ENCODE peak calls at places on chromosome 21, in six cellular contexts. Q, T, L, R, S and E are unnamed samples.

GRCh38 chr21:46559291-46559983 is 45.4 kb downstream of the S100B start:
- DNase-seq in R (no peak), L (no peak), S (peak; percentile 55), T (no peak), Q (peak; percentile 81), E (no peak)

GRCh38 chr21:35208810-35209517 is 159.9 kb upstream of the RUNX1 start:
- DNase-seq in Q (no peak), S (no peak), R (no peak), L (peak; percentile 79), T (no peak), E (peak; percentile 64)

GRCh38 chr21:42769183-42769819 is 110.0 kb downstream of the WDR4 start:
- DNase-seq in S (no peak), T (no peak), Q (no peak), L (no peak), R (no peak), E (no peak)

GRCh38 chr21:36419996-36420395 is 34.8 kb downstream of the CHAF1B start:
- DNase-seq in Q (peak; percentile 91), T (peak; percentile 85), L (peak; percentile 96), R (no peak), S (peak; percentile 85), E (peak; percentile 92)

GRCh38 chr21:42533306-42533962 is 19.8 kb downstream of the SLC37A1 start:
- DNase-seq in T (no peak), Q (peak; percentile 83), R (no peak), S (no peak), L (no peak), E (no peak)

GRCh38 chr21:26683996-26684395 is 110.9 kb upstream of the CYYR1 start:
- DNase-seq in R (no peak), Q (no peak), S (no peak), L (no peak), T (no peak), E (no peak)

GRCh38 chr21:29624776-29625175 is 315.0 kb downstream of the GRIK1 start:
- DNase-seq in S (no peak), T (no peak), R (no peak), Q (no peak), L (no peak), E (no peak)

GRCh38 chr21:17711896-17712295 is 99.2 kb upstream of the BTG3 start:
- DNase-seq in Q (no peak), S (no peak), L (no peak), T (no peak), R (no peak), E (no peak)

GRCh38 chr21:17688912-17689874 is 76.5 kb upstream of the BTG3 start:
- DNase-seq in Q (peak; percentile 89), L (no peak), S (peak; percentile 71), T (peak; percentile 5), R (no peak), E (no peak)

GRCh38 chr21:43654806-43655489 is 4.3 kb downstream of the HSF2BP start:
- DNase-seq in R (no peak), L (peak; percentile 55), S (no peak), Q (peak; percentile 70), T (peak; percentile 57), E (peak; percentile 63)

GRCh38 chr21:14737922-14738321 is 191.8 kb upstream of the SAMSN1 start:
- DNase-seq in R (no peak), L (peak; percentile 84), T (peak; percentile 52), S (no peak), Q (no peak), E (peak; percentile 71)

GRCh38 chr21:36854391-36854790 is 112.1 kb downstream of the HLCS start:
- DNase-seq in T (peak; percentile 53), S (no peak), Q (no peak), L (peak; percentile 59), R (no peak), E (peak; percentile 42)

GRCh38 chr21:43306391-43306790 is 120.5 kb downstream of the SIK1 start:
- DNase-seq in S (peak; percentile 26), T (no peak), Q (no peak), R (no peak), L (no peak), E (no peak)

GRCh38 chr21:30707409-30707808 is 11.2 kb downstream of the KRTAP21-3 start:
- DNase-seq in S (no peak), R (no peak), L (no peak), Q (no peak), T (no peak), E (no peak)

GRCh38 chr21:43717166-43717853 is 1.6 kb upstream of the PDXK start:
- DNase-seq in T (no peak), L (no peak), R (no peak), S (no peak), Q (no peak), E (no peak)

GRCh38 chr21:29641001-29641634 is 298.7 kb downstream of the GRIK1 start:
- DNase-seq in R (no peak), T (no peak), L (no peak), S (no peak), Q (no peak), E (no peak)

GRCh38 chr21:18170221-18170620 is 74.4 kb upstream of the CHODL start:
- DNase-seq in S (no peak), Q (no peak), L (no peak), R (no peak), T (no peak), E (no peak)

GRCh38 chr21:27329255-27329851 is 362.5 kb upstream of the ADAMTS5 start:
- DNase-seq in S (no peak), L (peak; percentile 64), Q (no peak), T (no peak), R (no peak), E (peak; percentile 57)

GRCh38 chr21:25126564-25126963 is 480.7 kb downstream of the MRPL39 start:
- DNase-seq in T (no peak), R (no peak), L (no peak), S (no peak), Q (no peak), E (no peak)

GRCh38 chr21:10272216-10272615 is 249.2 kb upstream of the TPTE start:
- DNase-seq in R (no peak), L (peak; percentile 13), T (no peak), Q (peak; percentile 49), S (no peak), E (no peak)

GRCh38 chr21:25369524-25370300 is 237.6 kb downstream of the MRPL39 start:
- DNase-seq in Q (no peak), L (peak; percentile 79), T (no peak), R (no peak), S (no peak), E (peak; percentile 69)

GRCh38 chr21:35520302-35520701 is 471.2 kb upstream of the RUNX1 start:
- DNase-seq in Q (no peak), L (no peak), S (no peak), T (no peak), R (no peak), E (no peak)

GRCh38 chr21:35637431-35637830 is 422.9 kb downstream of the SETD4 start:
- DNase-seq in T (peak; percentile 66), Q (no peak), S (no peak), L (peak; percentile 90), R (no peak), E (peak; percentile 94)

GRCh38 chr21:43696214-43696613 is 22.7 kb upstream of the PDXK start:
- DNase-seq in R (no peak), S (no peak), T (no peak), L (no peak), Q (no peak), E (no peak)

GRCh38 chr21:42983869-42984268 is 9.5 kb downstream of the PKNOX1 start:
- DNase-seq in R (no peak), L (no peak), Q (no peak), S (no peak), T (no peak), E (no peak)

GRCh38 chr21:34836103-34836932 is 167.5 kb downstream of the CLIC6 start:
- DNase-seq in T (peak; percentile 100), R (peak; percentile 71), Q (peak; percentile 94), L (peak; percentile 100), S (peak; percentile 69), E (peak; percentile 100)

DNA sequence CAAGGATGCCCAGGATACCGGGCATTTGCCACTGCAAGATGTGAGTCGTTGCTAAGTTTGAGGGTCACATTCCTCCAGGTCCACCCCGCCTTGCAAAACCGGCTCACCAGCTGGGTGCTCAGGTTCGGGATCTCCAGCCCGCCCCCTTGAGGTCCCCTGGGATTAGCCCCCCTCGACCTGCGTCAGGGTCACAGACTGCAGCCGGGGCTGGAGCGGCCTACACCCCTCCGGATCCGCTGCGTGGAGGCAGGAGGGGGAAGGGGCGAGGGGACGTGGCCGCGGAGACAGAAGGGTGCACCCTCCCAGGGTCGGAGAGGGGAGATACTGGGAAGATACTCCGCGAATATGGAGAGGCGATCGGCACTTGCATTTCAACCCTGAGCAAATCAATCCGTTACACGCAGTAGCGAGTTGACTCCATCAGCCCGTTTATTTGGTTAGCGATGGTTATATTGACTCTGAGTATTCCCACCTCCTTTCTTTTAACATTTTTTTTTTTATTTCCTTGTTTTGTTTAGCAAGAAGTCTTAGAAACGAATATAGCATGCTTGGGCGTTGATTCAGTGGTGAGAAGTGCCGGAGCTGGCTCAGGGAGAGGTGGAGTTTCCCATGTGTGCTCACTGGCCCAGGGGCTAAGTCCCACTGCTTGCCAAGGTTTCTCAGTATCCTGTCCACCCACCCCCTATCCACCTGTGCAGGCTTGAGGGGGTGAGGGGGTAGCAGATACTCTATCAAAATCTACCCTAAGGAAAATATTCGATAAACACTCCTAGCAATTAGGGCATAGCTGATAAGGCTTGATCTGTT is 983 bp downstream of the IFNAR2 start:
- DNase-seq in R (no peak), Q (peak; percentile 88), S (peak; percentile 66), T (peak; percentile 54), L (peak; percentile 82), E (peak; percentile 54)
- TF ChIP-seq CTCF in R (peak; percentile 15), Q (no peak), S (no peak), T (peak; percentile 25), L (no peak), E (no peak)

GRCh38 chr21:16423921-16424320 is 694.1 kb downstream of the USP25 start:
- DNase-seq in T (no peak), L (peak; percentile 34), S (no peak), Q (no peak), R (no peak), E (no peak)
- H3K4me3 ChIP-seq in T (peak overlapping the region; percentile 15), L (peak overlapping the region; percentile 24), S (peak overlapping the region; percentile 35), Q (no peak overlapping the region), R (no peak overlapping the region), E (peak overlapping the region; percentile 39)

GRCh38 chr21:28548291-28548690 is 444.4 kb downstream of the LTN1 start:
- DNase-seq in Q (no peak), L (no peak), S (no peak), T (no peak), R (no peak), E (peak; percentile 44)
- TF ChIP-seq CTCF in Q (no peak), L (no peak), S (no peak), T (no peak), R (no peak), E (no peak)

DNA sequence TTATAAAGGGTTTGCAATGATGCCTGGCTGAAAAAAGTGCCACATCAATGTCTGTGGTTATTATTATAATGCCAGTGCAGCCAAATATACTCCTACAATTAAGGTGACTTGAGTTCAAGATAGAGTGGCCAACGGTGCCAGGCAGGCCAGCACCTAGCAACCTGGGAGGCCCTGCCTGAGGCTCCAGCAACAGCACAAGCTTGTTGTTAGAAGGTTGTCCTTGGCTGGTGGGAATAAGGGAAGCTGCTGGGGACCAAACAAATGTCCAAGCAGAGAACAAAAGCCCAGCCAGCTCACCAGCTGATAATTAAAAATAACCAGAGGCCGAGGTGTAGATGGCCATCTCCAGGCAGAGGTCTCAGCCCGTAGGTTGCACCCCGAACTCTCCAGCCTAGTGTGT is 2.0 kb downstream of the TMPRSS2 start:
- DNase-seq in R (no peak), Q (no peak), S (no peak), L (no peak), T (no peak), E (no peak)
- H3K4me3 ChIP-seq in R (peak overlapping the region; percentile 61), Q (no peak overlapping the region), S (no peak overlapping the region), L (no peak overlapping the region), T (no peak overlapping the region), E (no peak overlapping the region)